ENCODE peak calls at places on chromosomes 4 and X, in five cellular contexts. Z is gastrocnemius medialis, G is tibial nerve, W is NB4, E is MM.1S. R is an unnamed sample.

GRCh38 chr4:87939978-87940690 is 35.4 kb upstream of the SPP1 start:
- DNase-seq in G (no peak), E (no peak), Z (no peak), W (no peak), R (peak)

GRCh38 chr4:152115794-152116193 is 355.0 kb upstream of the GATB start:
- DNase-seq in G (no peak), W (no peak), Z (no peak), E (no peak), R (no peak)

GRCh38 chr4:159227984-159228383 is 125.1 kb downstream of the RAPGEF2 start:
- DNase-seq in G (peak), Z (peak), E (no peak), W (no peak), R (no peak)

GRCh38 chr4:140372607-140373327 is 679 bp upstream of the SCOC start:
- DNase-seq in Z (no peak), W (peak), G (no peak), E (peak), R (peak)

GRCh38 chr4:180486342-180486741 is 1756.9 kb upstream of the TENM3 start:
- DNase-seq in Z (no peak), W (no peak), G (no peak), E (peak), R (no peak)

GRCh38 chr4:54063737-54064316 is 578 bp downstream of the CHIC2 start:
- DNase-seq in E (peak), W (peak), Z (peak), G (peak), R (peak)

GRCh38 chr4:169397762-169398161 is 127.0 kb upstream of the SH3RF1 start:
- DNase-seq in E (no peak), G (no peak), Z (no peak), W (no peak), R (no peak)

GRCh38 chrX:133794151-133794550 is 191.2 kb downstream of the GPC3 start:
- DNase-seq in W (no peak), Z (no peak), G (no peak), E (no peak), R (no peak)

GRCh38 chr4:19478791-19479190 is 772.9 kb upstream of the SLIT2 start:
- DNase-seq in Z (no peak), W (no peak), G (no peak), E (no peak), R (no peak)

GRCh38 chr4:105551968-105552746 is at the start of gene ARHGEF38:
- DNase-seq in W (no peak), E (peak), G (no peak), Z (no peak), R (no peak)

GRCh38 chrX:47579537-47579936 is 2.7 kb upstream of the TIMP1 start:
- DNase-seq in G (no peak), Z (no peak), E (no peak), W (peak), R (no peak)

GRCh38 chrX:118974908-118975671 is 672 bp downstream of the LONRF3 start:
- DNase-seq in G (no peak), Z (peak), W (peak), E (peak), R (no peak)

GRCh38 chr4:63170923-63171322 is 1238.3 kb downstream of the TECRL start:
- DNase-seq in G (no peak), W (no peak), E (no peak), Z (no peak), R (no peak)

GRCh38 chr4:14196141-14196540 is 568.6 kb upstream of the BOD1L1 start:
- DNase-seq in Z (no peak), G (peak), E (peak), W (peak), R (no peak)

GRCh38 chr4:123479944-123480343 is 83.3 kb downstream of the SPRY1 start:
- DNase-seq in Z (no peak), E (no peak), W (peak), G (no peak), R (no peak)

GRCh38 chr4:30808266-30808665 is 88.1 kb downstream of the PCDH7 start:
- DNase-seq in G (no peak), E (no peak), Z (no peak), W (no peak), R (no peak)

GRCh38 chr4:4780634-4781287 is 78.7 kb upstream of the MSX1 start:
- DNase-seq in W (no peak), G (no peak), E (no peak), Z (no peak), R (no peak)

GRCh38 chr4:7964459-7964858 is 24.8 kb upstream of the AFAP1 start:
- DNase-seq in G (no peak), W (no peak), E (no peak), Z (no peak), R (no peak)

GRCh38 chr4:6114601-6115000 is 85.7 kb downstream of the JAKMIP1 start:
- DNase-seq in G (no peak), Z (no peak), E (no peak), W (no peak), R (no peak)

GRCh38 chrX:122835886-122836285 is 348.2 kb upstream of the GRIA3 start:
- DNase-seq in E (no peak), W (no peak), G (no peak), Z (no peak), R (no peak)

GRCh38 chr4:40197879-40198689 is 1.3 kb downstream of the RHOH start:
- DNase-seq in Z (no peak), E (peak), G (no peak), W (peak), R (peak)

GRCh38 chr4:40195182-40196177 is 1.4 kb upstream of the RHOH start:
- DNase-seq in W (no peak), E (peak), Z (no peak), G (no peak), R (no peak)

GRCh38 chr4:40194602-40195161 is 2.1 kb upstream of the RHOH start:
- DNase-seq in E (peak), Z (no peak), G (no peak), W (peak), R (peak)

GRCh38 chr4:40196724-40197281 is at the start of gene RHOH:
- DNase-seq in E (peak), W (peak), Z (no peak), G (no peak), R (peak)

DNA sequence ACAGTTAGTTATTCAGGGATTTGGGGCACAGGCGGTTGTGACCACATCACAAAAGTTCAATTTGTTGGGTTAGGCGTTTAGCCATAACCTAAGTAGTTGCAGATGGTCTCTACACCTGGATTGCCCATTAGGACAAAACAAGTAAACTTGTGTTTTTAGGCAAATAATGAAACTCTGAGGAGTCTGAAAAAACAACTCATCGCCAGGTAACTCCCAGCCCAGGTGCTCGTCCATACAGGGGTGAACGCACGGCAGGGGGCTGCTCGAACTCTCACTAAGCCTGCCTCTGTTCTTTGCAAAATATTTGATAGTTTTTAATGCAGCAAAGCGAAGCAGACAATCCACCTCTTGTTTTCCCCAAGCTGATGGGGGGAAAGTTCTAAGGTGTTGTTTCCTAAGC is 571 bp upstream of the RHOH start:
- DNase-seq in Z (no peak), W (no peak), G (no peak), E (peak), R (no peak)
- H3K4me3 ChIP-seq in Z (no peak), W (no peak), G (no peak), E (peak), R (peak)

DNA sequence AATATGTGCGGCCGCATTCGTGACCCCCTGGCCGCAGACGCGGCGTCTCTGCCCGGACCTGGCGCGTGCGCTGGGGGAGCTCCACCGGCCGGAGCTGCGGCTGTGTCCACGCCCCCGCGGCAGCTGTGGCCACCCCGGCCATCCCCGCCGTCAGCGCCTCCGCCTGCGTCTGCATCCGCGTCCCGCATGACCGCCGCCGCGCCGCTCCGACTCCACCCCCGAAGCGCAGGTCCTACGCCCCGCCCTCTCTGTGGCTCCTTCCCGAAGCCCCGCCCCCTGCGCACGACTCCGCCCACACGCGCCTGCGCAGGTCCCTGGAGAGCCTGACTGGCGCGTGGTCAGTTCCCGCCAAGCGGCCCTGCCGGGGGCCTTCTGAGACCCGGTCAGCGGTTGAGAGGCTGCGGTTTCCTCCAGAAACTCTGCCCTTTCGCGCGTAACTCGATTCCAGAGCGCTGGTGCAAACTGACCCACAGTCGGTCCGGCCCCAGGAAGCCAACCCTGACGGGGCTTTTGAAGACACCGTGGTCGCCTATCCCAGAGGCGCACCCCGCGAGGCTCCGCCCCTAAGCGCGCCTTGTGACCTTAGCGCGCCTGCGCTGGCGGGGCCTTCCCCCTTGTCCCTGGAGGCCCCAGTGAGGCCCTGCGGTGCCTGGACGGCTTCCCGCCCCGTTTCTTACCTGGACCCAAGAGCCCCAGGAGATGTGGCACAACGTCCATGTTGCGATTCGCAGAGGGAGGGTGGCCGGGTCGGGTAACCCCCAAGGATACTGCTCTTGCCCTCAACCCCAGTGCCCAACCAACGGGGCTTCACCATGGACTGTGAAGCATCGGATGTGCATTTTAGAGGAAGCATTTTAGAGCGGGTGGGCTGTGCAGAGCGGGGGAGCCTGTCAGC is at the start of gene LAGE3:
- DNase-seq in W (peak), Z (peak), E (peak), G (peak), R (peak)
- H3K4me3 ChIP-seq in W (peak), Z (peak), E (peak), G (peak), R (peak)

GRCh38 chr4:113070755-113071154 is 21.3 kb downstream of the ANK2 start:
- DNase-seq in W (no peak), E (no peak), Z (no peak), G (no peak), R (no peak)
- H3K4me3 ChIP-seq in W (no peak), E (no peak), Z (no peak), G (no peak), R (no peak)

GRCh38 chr4:100084892-100085291 is 105.4 kb downstream of the DDIT4L start:
- DNase-seq in E (no peak), W (no peak), G (no peak), Z (no peak), R (no peak)

GRCh38 chr4:100082852-100083251 is 107.4 kb downstream of the DDIT4L start:
- DNase-seq in G (no peak), Z (no peak), E (no peak), W (no peak), R (no peak)

GRCh38 chr4:100083289-100083688 is 107.0 kb downstream of the DDIT4L start:
- DNase-seq in W (no peak), Z (no peak), G (no peak), E (no peak), R (no peak)

GRCh38 chr4:100086766-100087431 is 103.4 kb downstream of the DDIT4L start:
- DNase-seq in W (no peak), G (no peak), Z (no peak), E (no peak), R (no peak)

GRCh38 chr4:100087743-100088142 is 102.5 kb downstream of the DDIT4L start:
- DNase-seq in G (no peak), W (no peak), E (no peak), Z (no peak), R (no peak)
- H3K4me3 ChIP-seq in G (no peak), W (no peak), E (no peak), Z (no peak), R (no peak)

GRCh38 chrX:3271485-3272186 is 74.8 kb downstream of the MXRA5 start:
- DNase-seq in Z (no peak), E (no peak), G (no peak), W (no peak), R (no peak)
- H3K4me3 ChIP-seq in Z (no peak), E (no peak), G (no peak), W (no peak), R (no peak)

GRCh38 chrX:71910526-71911022 is at the start of gene NHSL2:
- DNase-seq in G (no peak), E (peak), Z (no peak), W (no peak), R (no peak)
- H3K4me3 ChIP-seq in G (peak), E (peak), Z (peak), W (no peak), R (no peak)

DNA sequence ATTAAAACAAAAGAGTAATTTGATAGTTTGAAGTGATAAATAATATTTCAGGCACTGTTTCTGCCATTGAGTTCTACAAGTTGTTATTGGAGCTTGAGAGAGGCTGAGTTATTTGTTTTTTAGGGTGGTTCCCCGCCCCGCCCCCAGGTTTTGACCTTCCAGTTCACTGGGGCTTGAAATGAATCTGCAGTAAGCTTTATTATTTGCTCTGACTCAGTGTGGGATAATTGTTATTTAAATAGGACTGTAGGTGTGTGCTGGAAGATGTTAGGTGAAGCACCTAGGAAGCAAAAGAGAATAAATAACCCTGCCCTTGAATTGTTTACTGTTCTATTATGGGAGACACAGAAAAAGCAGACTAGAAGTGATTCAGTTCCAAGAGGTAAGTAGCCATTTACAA is 81.2 kb upstream of the KCNIP4 start:
- DNase-seq in W (no peak), G (no peak), Z (no peak), E (no peak), R (no peak)
- H3K4me3 ChIP-seq in W (no peak), G (no peak), Z (no peak), E (no peak), R (no peak)

GRCh38 chr4:183987987-183988392 is 82.9 kb downstream of the STOX2 start:
- DNase-seq in E (no peak), G (peak), Z (peak), W (peak), R (no peak)
- H3K4me3 ChIP-seq in E (no peak), G (peak), Z (peak), W (peak), R (no peak)

GRCh38 chrX:49271341-49271740 is 1.7 kb downstream of the PPP1R3F start:
- DNase-seq in G (no peak), Z (no peak), E (no peak), W (no peak), R (no peak)
- H3K4me3 ChIP-seq in G (peak), Z (no peak), E (no peak), W (peak), R (no peak)

DNA sequence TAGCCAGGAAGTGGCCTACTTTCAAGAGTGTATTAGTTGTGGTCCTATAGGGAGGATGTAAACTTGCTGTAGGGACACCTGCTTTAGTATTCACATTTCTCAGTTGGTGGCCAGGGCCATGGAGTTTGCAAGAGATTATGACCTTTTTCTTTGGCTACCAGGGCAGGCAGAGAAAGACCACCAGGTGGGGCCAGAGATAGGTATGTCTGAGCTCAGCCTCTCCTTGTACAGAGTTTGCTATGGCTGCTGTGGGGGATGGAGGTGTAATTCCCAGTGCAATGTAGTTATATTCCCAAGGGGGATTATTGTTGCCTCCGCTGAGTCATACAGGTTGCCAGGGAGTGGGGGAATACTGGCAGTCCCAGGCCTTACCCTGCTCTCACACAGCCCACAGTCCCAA is 26.3 kb upstream of the DACH2 start:
- DNase-seq in Z (no peak), E (no peak), G (no peak), W (no peak), R (no peak)
- H3K4me3 ChIP-seq in Z (no peak), E (no peak), G (no peak), W (no peak), R (no peak)